ENCODE peak calls at places on chromosomes 12 and 14, in seven cellular contexts. One of them, this sample, is unnamed.

GRCh38 chr14:105485720-105486332 is 860 bp upstream of the CRIP1 start:
- DNase-seq in left lobe of liver: no peak
- DNase-seq in stimulated activated CD4-positive, alpha-beta T cell treated with anti-CD3 and anti-CD28 coated beads, Interleukin-4, amount 100 ng/mL, for 24 hours: peak
- DNase-seq in EL: no peak
- DNase-seq in ELF-1: peak
- DNase-seq in endothelial cell of umbilical vein: peak
- DNase-seq in kidney tubule cell: peak
- DNase-seq in this sample: peak

GRCh38 chr12:39990122-39991101 is 115.5 kb downstream of the SLC2A13 start:
- DNase-seq in left lobe of liver: peak
- DNase-seq in stimulated activated CD4-positive, alpha-beta T cell treated with anti-CD3 and anti-CD28 coated beads, Interleukin-4, amount 100 ng/mL, for 24 hours: peak
- DNase-seq in EL: peak
- DNase-seq in ELF-1: peak
- DNase-seq in endothelial cell of umbilical vein: peak
- DNase-seq in kidney tubule cell: peak
- DNase-seq in this sample: peak

GRCh38 chr12:3487027-3487426 is 4.0 kb upstream of the PRMT8 start:
- DNase-seq in left lobe of liver: no peak
- DNase-seq in stimulated activated CD4-positive, alpha-beta T cell treated with anti-CD3 and anti-CD28 coated beads, Interleukin-4, amount 100 ng/mL, for 24 hours: no peak
- DNase-seq in EL: no peak
- DNase-seq in ELF-1: no peak
- DNase-seq in endothelial cell of umbilical vein: no peak
- DNase-seq in kidney tubule cell: no peak
- DNase-seq in this sample: no peak

GRCh38 chr14:101594511-101595148 is 33.3 kb downstream of the DIO3 start:
- DNase-seq in left lobe of liver: no peak
- DNase-seq in stimulated activated CD4-positive, alpha-beta T cell treated with anti-CD3 and anti-CD28 coated beads, Interleukin-4, amount 100 ng/mL, for 24 hours: no peak
- DNase-seq in EL: no peak
- DNase-seq in ELF-1: no peak
- DNase-seq in endothelial cell of umbilical vein: no peak
- DNase-seq in kidney tubule cell: no peak
- DNase-seq in this sample: no peak

GRCh38 chr12:108839890-108840230 is 17.5 kb downstream of the SSH1 start:
- DNase-seq in left lobe of liver: no peak
- DNase-seq in stimulated activated CD4-positive, alpha-beta T cell treated with anti-CD3 and anti-CD28 coated beads, Interleukin-4, amount 100 ng/mL, for 24 hours: no peak
- DNase-seq in EL: no peak
- DNase-seq in ELF-1: no peak
- DNase-seq in endothelial cell of umbilical vein: no peak
- DNase-seq in kidney tubule cell: no peak
- DNase-seq in this sample: no peak

GRCh38 chr14:105473677-105474477 is 744 bp upstream of the CRIP2 start:
- DNase-seq in left lobe of liver: peak
- DNase-seq in stimulated activated CD4-positive, alpha-beta T cell treated with anti-CD3 and anti-CD28 coated beads, Interleukin-4, amount 100 ng/mL, for 24 hours: peak
- DNase-seq in EL: peak
- DNase-seq in ELF-1: peak
- DNase-seq in endothelial cell of umbilical vein: peak
- DNase-seq in kidney tubule cell: peak
- DNase-seq in this sample: peak

GRCh38 chr12:132711169-132711843 is 664 bp downstream of the PGAM5 start:
- DNase-seq in left lobe of liver: peak
- DNase-seq in stimulated activated CD4-positive, alpha-beta T cell treated with anti-CD3 and anti-CD28 coated beads, Interleukin-4, amount 100 ng/mL, for 24 hours: peak
- DNase-seq in EL: peak
- DNase-seq in ELF-1: peak
- DNase-seq in endothelial cell of umbilical vein: peak
- DNase-seq in kidney tubule cell: peak
- DNase-seq in this sample: no peak

GRCh38 chr12:107093547-107094448 is at the start of gene CRY1:
- DNase-seq in left lobe of liver: peak
- DNase-seq in stimulated activated CD4-positive, alpha-beta T cell treated with anti-CD3 and anti-CD28 coated beads, Interleukin-4, amount 100 ng/mL, for 24 hours: peak
- DNase-seq in EL: peak
- DNase-seq in ELF-1: peak
- DNase-seq in endothelial cell of umbilical vein: peak
- DNase-seq in kidney tubule cell: peak
- DNase-seq in this sample: peak

GRCh38 chr12:57902371-57903042 is 38.9 kb upstream of the ATP23 start:
- DNase-seq in left lobe of liver: no peak
- DNase-seq in stimulated activated CD4-positive, alpha-beta T cell treated with anti-CD3 and anti-CD28 coated beads, Interleukin-4, amount 100 ng/mL, for 24 hours: no peak
- DNase-seq in EL: no peak
- DNase-seq in ELF-1: no peak
- DNase-seq in endothelial cell of umbilical vein: no peak
- DNase-seq in kidney tubule cell: no peak
- DNase-seq in this sample: no peak

GRCh38 chr12:94269316-94269999 is 121.1 kb downstream of the PLXNC1 start:
- DNase-seq in left lobe of liver: no peak
- DNase-seq in stimulated activated CD4-positive, alpha-beta T cell treated with anti-CD3 and anti-CD28 coated beads, Interleukin-4, amount 100 ng/mL, for 24 hours: no peak
- DNase-seq in EL: no peak
- DNase-seq in ELF-1: no peak
- DNase-seq in endothelial cell of umbilical vein: no peak
- DNase-seq in kidney tubule cell: no peak
- DNase-seq in this sample: no peak

GRCh38 chr12:31518680-31519227 is 72.2 kb downstream of the DENND5B start:
- DNase-seq in left lobe of liver: no peak
- DNase-seq in stimulated activated CD4-positive, alpha-beta T cell treated with anti-CD3 and anti-CD28 coated beads, Interleukin-4, amount 100 ng/mL, for 24 hours: no peak
- DNase-seq in EL: peak
- DNase-seq in ELF-1: peak
- DNase-seq in endothelial cell of umbilical vein: peak
- DNase-seq in kidney tubule cell: peak
- DNase-seq in this sample: peak

GRCh38 chr12:50453872-50454271 is 50.9 kb upstream of the DIP2B start:
- DNase-seq in left lobe of liver: no peak
- DNase-seq in stimulated activated CD4-positive, alpha-beta T cell treated with anti-CD3 and anti-CD28 coated beads, Interleukin-4, amount 100 ng/mL, for 24 hours: no peak
- DNase-seq in EL: peak
- DNase-seq in ELF-1: no peak
- DNase-seq in endothelial cell of umbilical vein: no peak
- DNase-seq in kidney tubule cell: no peak
- DNase-seq in this sample: no peak

GRCh38 chr12:90945070-90945649 is 9.8 kb downstream of the CCER1 start:
- DNase-seq in left lobe of liver: no peak
- DNase-seq in stimulated activated CD4-positive, alpha-beta T cell treated with anti-CD3 and anti-CD28 coated beads, Interleukin-4, amount 100 ng/mL, for 24 hours: no peak
- DNase-seq in EL: peak
- DNase-seq in ELF-1: no peak
- DNase-seq in endothelial cell of umbilical vein: peak
- DNase-seq in kidney tubule cell: peak
- DNase-seq in this sample: no peak

GRCh38 chr14:73746540-73747385 is 32.6 kb upstream of the PNMA1 start:
- DNase-seq in left lobe of liver: no peak
- DNase-seq in stimulated activated CD4-positive, alpha-beta T cell treated with anti-CD3 and anti-CD28 coated beads, Interleukin-4, amount 100 ng/mL, for 24 hours: no peak
- DNase-seq in EL: no peak
- DNase-seq in ELF-1: peak
- DNase-seq in endothelial cell of umbilical vein: no peak
- DNase-seq in kidney tubule cell: no peak
- DNase-seq in this sample: no peak

GRCh38 chr12:55642275-55643068 is 5.8 kb downstream of the OR10P1 start:
- DNase-seq in left lobe of liver: peak
- DNase-seq in stimulated activated CD4-positive, alpha-beta T cell treated with anti-CD3 and anti-CD28 coated beads, Interleukin-4, amount 100 ng/mL, for 24 hours: no peak
- DNase-seq in EL: no peak
- DNase-seq in ELF-1: no peak
- DNase-seq in endothelial cell of umbilical vein: no peak
- DNase-seq in kidney tubule cell: no peak
- DNase-seq in this sample: no peak

GRCh38 chr12:1878695-1879094 is 39.8 kb downstream of the CACNA2D4 start:
- DNase-seq in left lobe of liver: no peak
- DNase-seq in stimulated activated CD4-positive, alpha-beta T cell treated with anti-CD3 and anti-CD28 coated beads, Interleukin-4, amount 100 ng/mL, for 24 hours: no peak
- DNase-seq in EL: no peak
- DNase-seq in ELF-1: no peak
- DNase-seq in endothelial cell of umbilical vein: no peak
- DNase-seq in kidney tubule cell: no peak
- DNase-seq in this sample: peak

GRCh38 chr12:47758834-47759690 is at the start of gene RAPGEF3:
- DNase-seq in left lobe of liver: peak
- DNase-seq in stimulated activated CD4-positive, alpha-beta T cell treated with anti-CD3 and anti-CD28 coated beads, Interleukin-4, amount 100 ng/mL, for 24 hours: peak
- DNase-seq in EL: peak
- DNase-seq in ELF-1: peak
- DNase-seq in endothelial cell of umbilical vein: peak
- DNase-seq in kidney tubule cell: peak
- DNase-seq in this sample: peak

GRCh38 chr12:74166096-74166495 is 371.5 kb upstream of the ATXN7L3B start:
- DNase-seq in left lobe of liver: no peak
- DNase-seq in stimulated activated CD4-positive, alpha-beta T cell treated with anti-CD3 and anti-CD28 coated beads, Interleukin-4, amount 100 ng/mL, for 24 hours: no peak
- DNase-seq in EL: no peak
- DNase-seq in ELF-1: no peak
- DNase-seq in endothelial cell of umbilical vein: no peak
- DNase-seq in kidney tubule cell: no peak
- DNase-seq in this sample: no peak

GRCh38 chr14:102819790-102820330 is 42.6 kb downstream of the TRAF3 start:
- DNase-seq in left lobe of liver: no peak
- DNase-seq in stimulated activated CD4-positive, alpha-beta T cell treated with anti-CD3 and anti-CD28 coated beads, Interleukin-4, amount 100 ng/mL, for 24 hours: peak
- DNase-seq in EL: no peak
- DNase-seq in ELF-1: no peak
- DNase-seq in endothelial cell of umbilical vein: no peak
- DNase-seq in kidney tubule cell: no peak
- DNase-seq in this sample: no peak

GRCh38 chr12:112375105-112375504 is 7.1 kb downstream of the HECTD4 start:
- DNase-seq in left lobe of liver: no peak
- DNase-seq in stimulated activated CD4-positive, alpha-beta T cell treated with anti-CD3 and anti-CD28 coated beads, Interleukin-4, amount 100 ng/mL, for 24 hours: no peak
- DNase-seq in EL: no peak
- DNase-seq in ELF-1: no peak
- DNase-seq in endothelial cell of umbilical vein: no peak
- DNase-seq in kidney tubule cell: no peak
- DNase-seq in this sample: no peak

GRCh38 chr12:53551889-53552291 is 44.6 kb upstream of the NPFF start:
- DNase-seq in left lobe of liver: no peak
- DNase-seq in stimulated activated CD4-positive, alpha-beta T cell treated with anti-CD3 and anti-CD28 coated beads, Interleukin-4, amount 100 ng/mL, for 24 hours: no peak
- DNase-seq in EL: no peak
- DNase-seq in ELF-1: no peak
- DNase-seq in endothelial cell of umbilical vein: no peak
- DNase-seq in kidney tubule cell: no peak
- DNase-seq in this sample: no peak

GRCh38 chr14:61258985-61259384 is 22.2 kb downstream of the TMEM30B start:
- DNase-seq in left lobe of liver: no peak
- DNase-seq in stimulated activated CD4-positive, alpha-beta T cell treated with anti-CD3 and anti-CD28 coated beads, Interleukin-4, amount 100 ng/mL, for 24 hours: no peak
- DNase-seq in EL: peak
- DNase-seq in ELF-1: no peak
- DNase-seq in endothelial cell of umbilical vein: no peak
- DNase-seq in kidney tubule cell: no peak
- DNase-seq in this sample: no peak

GRCh38 chr14:73467377-73467776 is 9.0 kb upstream of the NUMB start:
- DNase-seq in left lobe of liver: no peak
- DNase-seq in stimulated activated CD4-positive, alpha-beta T cell treated with anti-CD3 and anti-CD28 coated beads, Interleukin-4, amount 100 ng/mL, for 24 hours: peak
- DNase-seq in EL: no peak
- DNase-seq in ELF-1: peak
- DNase-seq in endothelial cell of umbilical vein: no peak
- DNase-seq in kidney tubule cell: no peak
- DNase-seq in this sample: no peak

GRCh38 chr14:31207287-31207745 is 277 bp downstream of the HECTD1 start:
- DNase-seq in left lobe of liver: no peak
- DNase-seq in stimulated activated CD4-positive, alpha-beta T cell treated with anti-CD3 and anti-CD28 coated beads, Interleukin-4, amount 100 ng/mL, for 24 hours: no peak
- DNase-seq in EL: no peak
- DNase-seq in ELF-1: no peak
- DNase-seq in endothelial cell of umbilical vein: no peak
- DNase-seq in kidney tubule cell: no peak
- DNase-seq in this sample: peak

GRCh38 chr12:31317471-31318397 is 8.2 kb downstream of the SINHCAF start:
- DNase-seq in left lobe of liver: no peak
- DNase-seq in stimulated activated CD4-positive, alpha-beta T cell treated with anti-CD3 and anti-CD28 coated beads, Interleukin-4, amount 100 ng/mL, for 24 hours: no peak
- DNase-seq in EL: peak
- DNase-seq in ELF-1: no peak
- DNase-seq in endothelial cell of umbilical vein: peak
- DNase-seq in kidney tubule cell: peak
- DNase-seq in this sample: no peak

GRCh38 chr14:58737511-58737910 is 99.7 kb downstream of the DACT1 start:
- DNase-seq in left lobe of liver: no peak
- DNase-seq in stimulated activated CD4-positive, alpha-beta T cell treated with anti-CD3 and anti-CD28 coated beads, Interleukin-4, amount 100 ng/mL, for 24 hours: no peak
- DNase-seq in EL: no peak
- DNase-seq in ELF-1: no peak
- DNase-seq in endothelial cell of umbilical vein: no peak
- DNase-seq in kidney tubule cell: no peak
- DNase-seq in this sample: no peak

GRCh38 chr14:61620130-61620946 is 75.0 kb upstream of the HIF1A start:
- DNase-seq in left lobe of liver: no peak
- DNase-seq in stimulated activated CD4-positive, alpha-beta T cell treated with anti-CD3 and anti-CD28 coated beads, Interleukin-4, amount 100 ng/mL, for 24 hours: peak
- DNase-seq in EL: peak
- DNase-seq in ELF-1: no peak
- DNase-seq in endothelial cell of umbilical vein: peak
- DNase-seq in kidney tubule cell: peak
- DNase-seq in this sample: no peak

GRCh38 chr14:64279719-64280668 is 14.2 kb downstream of the ESR2 start:
- DNase-seq in left lobe of liver: no peak
- DNase-seq in stimulated activated CD4-positive, alpha-beta T cell treated with anti-CD3 and anti-CD28 coated beads, Interleukin-4, amount 100 ng/mL, for 24 hours: peak
- DNase-seq in EL: no peak
- DNase-seq in ELF-1: no peak
- DNase-seq in endothelial cell of umbilical vein: peak
- DNase-seq in kidney tubule cell: no peak
- DNase-seq in this sample: no peak

GRCh38 chr12:75259170-75259569 is 49.5 kb upstream of the KCNC2 start:
- DNase-seq in left lobe of liver: no peak
- DNase-seq in stimulated activated CD4-positive, alpha-beta T cell treated with anti-CD3 and anti-CD28 coated beads, Interleukin-4, amount 100 ng/mL, for 24 hours: no peak
- DNase-seq in EL: no peak
- DNase-seq in ELF-1: no peak
- DNase-seq in endothelial cell of umbilical vein: no peak
- DNase-seq in kidney tubule cell: no peak
- DNase-seq in this sample: peak